ENCODE peak calls at places on chromosomes 7 and 10, in nine cellular contexts. K, Q, V, G, F, T, L, C and N are unnamed samples. For H3K4me1, the result is how much of the 10 kb centered on the place peaks cover.

GRCh38 chr7:104928721-104929400 is 85.1 kb upstream of the KMT2E start:
- DNase-seq in K (no peak), Q (no peak), V (no peak), G (no peak), F (no peak), T (no peak), L (no peak), C (no peak), N (no peak)

GRCh38 chr10:24849537-24850299 is 102.7 kb downstream of the PRTFDC1 start:
- DNase-seq in K (no peak), Q (peak), V (no peak), G (no peak), F (peak), T (no peak), L (no peak), C (no peak), N (peak)

GRCh38 chr7:155343150-155343549 is 45.5 kb downstream of the INSIG1 start:
- DNase-seq in K (no peak), Q (no peak), V (no peak), G (peak), F (no peak), T (no peak), L (no peak), C (no peak), N (no peak)

GRCh38 chr10:27844223-27844622 is 98.6 kb upstream of the MKX start:
- DNase-seq in K (no peak), Q (no peak), V (no peak), G (no peak), F (no peak), T (no peak), L (no peak), C (no peak), N (no peak)

GRCh38 chr10:89213191-89213808 is 6.2 kb upstream of the CH25H start:
- DNase-seq in K (no peak), Q (peak), V (no peak), G (no peak), F (no peak), T (no peak), L (peak), C (no peak), N (peak)

GRCh38 chr10:129761573-129761972 is 202.5 kb downstream of the EBF3 start:
- DNase-seq in K (no peak), Q (no peak), V (no peak), G (peak), F (peak), T (no peak), L (no peak), C (no peak), N (no peak)

GRCh38 chr10:75408911-75409885 is 7.6 kb upstream of the ZNF503 start:
- DNase-seq in K (peak), Q (peak), V (no peak), G (peak), F (peak), T (peak), L (peak), C (no peak), N (peak)

GRCh38 chr10:47257396-47258120 is 42.4 kb upstream of the GDF10 start:
- DNase-seq in K (no peak), Q (peak), V (no peak), G (no peak), F (no peak), T (no peak), L (no peak), C (no peak), N (peak)

GRCh38 chr10:11631890-11632587 is 20.6 kb upstream of the USP6NL start:
- DNase-seq in K (no peak), Q (no peak), V (no peak), G (no peak), F (no peak), T (no peak), L (no peak), C (no peak), N (peak)

GRCh38 chr7:73871163-73872011 is 10.4 kb downstream of the TMEM270 start:
- DNase-seq in K (no peak), Q (no peak), V (no peak), G (no peak), F (no peak), T (no peak), L (no peak), C (no peak), N (peak)

GRCh38 chr10:91604936-91605534 is 27.8 kb downstream of the PPP1R3C start:
- DNase-seq in K (no peak), Q (peak), V (no peak), G (no peak), F (no peak), T (no peak), L (no peak), C (no peak), N (no peak)

GRCh38 chr7:50450691-50451051 is 521 bp upstream of the FIGNL1 start:
- DNase-seq in K (peak), Q (no peak), V (no peak), G (peak), F (no peak), T (no peak), L (no peak), C (no peak), N (peak)

GRCh38 chr7:108094933-108095710 is 35.0 kb downstream of the LAMB4 start:
- DNase-seq in K (peak), Q (peak), V (no peak), G (no peak), F (peak), T (no peak), L (no peak), C (no peak), N (peak)

GRCh38 chr7:151185762-151186639 is 1.0 kb downstream of the ASB10 start:
- DNase-seq in K (no peak), Q (no peak), V (no peak), G (no peak), F (no peak), T (no peak), L (no peak), C (no peak), N (no peak)

GRCh38 chr10:74880041-74880440 is 53.6 kb downstream of the KAT6B start:
- DNase-seq in K (no peak), Q (no peak), V (no peak), G (no peak), F (no peak), T (no peak), L (no peak), C (no peak), N (no peak)

GRCh38 chr10:46547881-46548780 is 8.3 kb downstream of the GPRIN2 start:
- DNase-seq in K (no peak), Q (no peak), V (no peak), G (peak), F (peak), T (peak), L (no peak), C (no peak), N (peak)

GRCh38 chr10:3347413-3348147 is 175.0 kb upstream of the PITRM1 start:
- DNase-seq in K (peak), Q (no peak), V (no peak), G (peak), F (no peak), T (no peak), L (no peak), C (no peak), N (no peak)

GRCh38 chr7:66054063-66054462 is 21.6 kb upstream of the ASL start:
- DNase-seq in K (no peak), Q (no peak), V (no peak), G (no peak), F (no peak), T (no peak), L (no peak), C (no peak), N (no peak)

GRCh38 chr7:30206942-30207341 is 72.2 kb downstream of the MTURN start:
- DNase-seq in K (no peak), Q (peak), V (no peak), G (no peak), F (no peak), T (no peak), L (no peak), C (no peak), N (no peak)

GRCh38 chr10:62655337-62655994 is 149.1 kb upstream of the ADO start:
- DNase-seq in K (no peak), Q (no peak), V (no peak), G (no peak), F (no peak), T (no peak), L (no peak), C (no peak), N (no peak)

GRCh38 chr7:87628780-87629569 is 777 bp downstream of the RUNDC3B start:
- DNase-seq in K (peak), Q (peak), V (peak), G (peak), F (peak), T (no peak), L (peak), C (peak), N (peak)

GRCh38 chr7:126803060-126803665 is 449.6 kb downstream of the GRM8 start:
- DNase-seq in K (peak), Q (peak), V (no peak), G (peak), F (peak), T (no peak), L (peak), C (no peak), N (peak)

GRCh38 chr10:98270026-98270740 is 2.2 kb upstream of the LOXL4 start:
- DNase-seq in K (no peak), Q (no peak), V (no peak), G (no peak), F (no peak), T (no peak), L (peak), C (no peak), N (no peak)

GRCh38 chr10:46282460-46283216 is 4.2 kb upstream of the ANTXRL start:
- DNase-seq in K (peak), Q (peak), V (peak), G (peak), F (peak), T (peak), L (peak), C (peak), N (peak)

GRCh38 chr10:5468262-5469106 is 30.9 kb downstream of the CALML5 start:
- DNase-seq in K (no peak), Q (no peak), V (no peak), G (no peak), F (peak), T (no peak), L (no peak), C (no peak), N (no peak)

GRCh38 chr7:75699993-75700392 is 38.7 kb downstream of the HIP1 start:
- DNase-seq in K (no peak), Q (no peak), V (no peak), G (no peak), F (no peak), T (no peak), L (no peak), C (no peak), N (no peak)

GRCh38 chr10:5530412-5530806 is 5.6 kb downstream of the CALML3 start:
- DNase-seq in K (no peak), Q (no peak), V (no peak), G (no peak), F (no peak), T (no peak), L (no peak), C (no peak), N (no peak)

GRCh38 chr10:130136214-130137076 is at the start of gene GLRX3:
- DNase-seq in K (peak), Q (peak), V (peak), G (peak), F (peak), T (peak), L (peak), C (peak), N (peak)

GRCh38 chr10:92839191-92840085 is 8.9 kb upstream of the EXOC6 start:
- DNase-seq in K (peak), Q (no peak), V (peak), G (peak), F (peak), T (no peak), L (peak), C (no peak), N (peak)

GRCh38 chr10:67438605-67439258 is 257.3 kb downstream of the CTNNA3 start:
- DNase-seq in K (no peak), Q (no peak), V (no peak), G (no peak), F (no peak), T (no peak), L (no peak), C (no peak), N (peak)

GRCh38 chr7:112448891-112449290 is 1.4 kb upstream of the IFRD1 start:
- DNase-seq in K (no peak), Q (peak), V (no peak), G (no peak), F (peak), T (no peak), L (no peak), C (no peak), N (no peak)

GRCh38 chr10:20215547-20216152 is 399.4 kb downstream of the PLXDC2 start:
- DNase-seq in K (no peak), Q (no peak), V (no peak), G (no peak), F (no peak), T (no peak), L (peak), C (no peak), N (no peak)

GRCh38 chr10:5776150-5776880 is 36.9 kb downstream of the GDI2 start:
- DNase-seq in K (no peak), Q (no peak), V (no peak), G (no peak), F (no peak), T (no peak), L (peak), C (no peak), N (no peak)

GRCh38 chr10:58608356-58608755 is 95.7 kb downstream of the BICC1 start:
- DNase-seq in K (no peak), Q (no peak), V (no peak), G (no peak), F (no peak), T (no peak), L (no peak), C (no peak), N (no peak)

GRCh38 chr7:104862719-104863118 is 151.3 kb upstream of the KMT2E start:
- DNase-seq in K (no peak), Q (no peak), V (no peak), G (no peak), F (no peak), T (no peak), L (peak), C (no peak), N (no peak)

GRCh38 chr10:111018021-111018420 is 58.8 kb upstream of the ADRA2A start:
- DNase-seq in K (no peak), Q (no peak), V (no peak), G (no peak), F (no peak), T (no peak), L (no peak), C (no peak), N (no peak)

GRCh38 chr10:44396671-44397191 is 11.8 kb upstream of the CXCL12 start:
- DNase-seq in K (no peak), Q (no peak), V (no peak), G (no peak), F (no peak), T (no peak), L (no peak), C (no peak), N (no peak)

DNA sequence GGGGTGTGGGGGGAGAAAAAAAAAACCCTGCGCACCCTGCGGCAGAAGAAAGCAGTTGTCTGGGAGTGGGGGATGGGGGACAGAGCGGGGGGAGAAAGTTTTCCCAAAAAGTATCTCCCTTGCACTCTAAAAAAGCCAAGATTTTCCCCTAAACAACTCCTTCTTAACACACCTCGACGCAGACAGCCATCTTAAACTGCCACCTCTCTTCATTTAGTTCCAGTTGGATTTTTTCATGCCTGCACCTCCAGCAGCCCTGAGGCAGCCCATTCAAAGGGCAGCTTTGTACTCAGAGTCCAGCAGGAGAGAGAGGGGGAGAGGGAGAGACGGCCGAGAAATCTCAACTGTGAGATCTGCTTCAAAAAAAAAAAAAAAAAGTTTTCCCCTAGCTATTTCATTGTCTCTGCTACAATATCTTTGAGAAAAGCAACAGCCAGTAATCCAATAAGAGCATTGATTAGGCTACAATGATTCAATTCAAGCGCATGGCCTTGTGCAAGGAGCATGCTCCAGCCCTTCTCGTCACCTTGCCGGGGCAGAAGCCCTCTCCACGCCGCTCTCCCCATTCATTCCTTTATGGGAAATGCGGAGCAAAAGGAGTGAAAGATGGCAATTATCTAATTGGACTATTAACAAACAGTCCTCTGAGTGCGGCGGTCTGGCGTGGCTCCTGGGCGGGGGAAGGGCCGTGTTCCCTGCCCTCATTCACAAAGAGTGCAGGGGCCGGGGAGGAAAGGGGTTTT is 939 bp upstream of the VAX1 start:
- DNase-seq in K (no peak), Q (no peak), V (no peak), G (no peak), F (no peak), T (no peak), L (peak), C (no peak), N (no peak)
- H3K27ac ChIP-seq in K (no peak), Q (no peak), V (no peak), G (no peak), F (no peak), T (no peak), L (no peak), C (no peak), N (no peak)

DNA sequence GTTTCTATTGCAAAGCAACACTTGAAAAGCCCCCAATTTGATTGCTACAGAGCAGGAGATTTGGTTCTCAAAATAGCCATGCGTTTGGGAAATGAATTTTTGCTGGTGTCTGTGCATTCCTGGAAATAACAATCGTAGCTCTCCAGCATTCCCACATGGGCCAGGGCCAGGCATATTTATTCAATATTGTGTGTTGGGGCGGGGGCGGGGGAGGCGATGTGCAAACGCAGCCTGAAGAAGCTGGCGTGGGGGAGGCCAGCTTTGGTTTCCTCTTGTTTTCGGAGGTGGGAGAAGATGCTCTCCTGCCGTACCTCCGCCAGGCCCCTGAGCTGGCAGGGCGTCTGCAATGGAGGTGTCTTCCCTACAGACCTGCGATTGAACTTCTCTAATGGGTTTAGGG is 56.7 kb upstream of the HABP2 start:
- DNase-seq in K (no peak), Q (no peak), V (no peak), G (peak), F (no peak), T (no peak), L (no peak), C (no peak), N (no peak)
- H3K4me1 ChIP-seq in K (half or more), Q (under half), V (under half), G (under half), F (under half), T (under half), L (under half), C (under half), N (under half)

GRCh38 chr10:124064158-124064603 is 29.2 kb downstream of the CHST15 start:
- DNase-seq in K (no peak), Q (no peak), V (no peak), G (no peak), F (no peak), T (no peak), L (no peak), C (no peak), N (no peak)

GRCh38 chr10:124060148-124060720 is 33.2 kb downstream of the CHST15 start:
- DNase-seq in K (no peak), Q (no peak), V (no peak), G (no peak), F (no peak), T (no peak), L (no peak), C (no peak), N (no peak)

GRCh38 chr10:124063736-124064135 is 29.7 kb downstream of the CHST15 start:
- DNase-seq in K (peak), Q (peak), V (no peak), G (peak), F (no peak), T (no peak), L (no peak), C (no peak), N (peak)

GRCh38 chr10:124061030-124061429 is 32.4 kb downstream of the CHST15 start:
- DNase-seq in K (no peak), Q (no peak), V (no peak), G (no peak), F (no peak), T (no peak), L (no peak), C (no peak), N (no peak)

DNA sequence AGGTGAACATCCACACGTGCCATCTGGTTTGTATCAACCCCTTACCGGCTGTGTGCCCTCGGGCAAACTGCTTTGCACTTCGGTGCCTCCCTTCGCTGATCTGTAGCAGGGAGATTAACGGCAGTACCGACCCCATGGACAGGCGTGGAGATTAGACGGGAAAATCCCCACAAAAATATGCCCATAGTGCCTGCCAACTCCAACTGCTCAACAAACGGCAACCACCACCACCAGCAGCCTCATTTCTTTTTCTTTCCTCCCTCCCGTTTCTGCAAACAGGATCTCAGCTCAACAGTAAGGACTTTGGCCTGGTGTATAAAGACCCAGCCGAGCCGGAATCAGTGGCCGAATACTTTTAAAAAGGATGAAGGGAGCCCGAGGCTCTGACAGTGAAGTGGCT is 31.0 kb downstream of the CHST15 start:
- DNase-seq in K (no peak), Q (no peak), V (no peak), G (no peak), F (no peak), T (no peak), L (no peak), C (no peak), N (no peak)
- H3K27ac ChIP-seq in K (peak), Q (no peak), V (no peak), G (no peak), F (no peak), T (no peak), L (no peak), C (no peak), N (no peak)

GRCh38 chr10:71844084-71844483 is 7.0 kb downstream of the PSAP start:
- DNase-seq in K (no peak), Q (no peak), V (no peak), G (no peak), F (no peak), T (no peak), L (no peak), C (no peak), N (no peak)
- H3K4me1 ChIP-seq in K (under half), Q (under half), V (under half), G (under half), F (under half), T (half or more), L (under half), C (under half), N (under half)

DNA sequence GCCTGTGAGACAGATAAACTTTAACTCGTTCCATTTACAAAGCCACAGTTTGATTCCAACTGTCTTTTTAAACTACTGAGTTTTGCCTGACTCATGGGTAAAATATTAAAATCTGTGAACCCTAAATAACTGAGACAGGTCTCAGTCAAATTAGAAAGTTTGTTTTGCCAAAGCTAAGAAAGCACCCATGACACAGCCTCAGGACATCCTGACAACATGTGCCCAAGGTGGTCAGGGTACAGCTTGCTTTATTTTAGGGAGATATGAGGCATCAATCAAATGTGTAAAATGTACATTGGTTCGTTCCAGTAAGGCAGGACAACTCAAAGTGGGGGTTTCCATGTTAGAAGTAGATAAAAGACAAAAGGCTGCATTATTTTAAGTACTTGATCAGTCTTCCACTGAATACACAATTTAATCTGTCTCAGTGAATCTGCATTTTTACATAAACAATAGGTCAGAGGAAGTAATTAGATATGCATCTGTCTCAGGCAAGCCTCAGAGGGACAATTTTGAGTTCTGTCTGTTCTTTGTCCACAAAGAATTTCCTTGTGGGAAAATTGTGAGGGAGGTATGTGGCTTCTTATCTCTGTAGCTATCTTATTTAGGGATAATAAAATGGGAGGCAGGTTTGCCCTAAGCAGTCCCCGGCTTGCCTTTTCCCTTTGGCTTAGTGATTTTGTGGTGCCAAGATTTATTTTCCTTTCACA is 11.0 kb upstream of the PIP start:
- DNase-seq in K (no peak), Q (no peak), V (no peak), G (no peak), F (no peak), T (no peak), L (peak), C (no peak), N (no peak)
- H3K27ac ChIP-seq in K (no peak), Q (no peak), V (no peak), G (no peak), F (no peak), T (no peak), L (no peak), C (no peak), N (no peak)